ENCODE peak calls at places on chromosomes 13 and 19, in five cellular contexts. T is caudate nucleus, O is MCF 10A, M is transverse colon, H is GM04504. F is an unnamed sample.

GRCh38 chr19:532578-533484 is 1.3 kb downstream of the CDC34 start:
- DNase-seq in O (peak; percentile 72), M (peak; percentile 68), T (peak; percentile 49), H (peak; percentile 43), F (no peak)

GRCh38 chr19:19406878-19407639 is 1.6 kb downstream of the GATAD2A start:
- DNase-seq in T (no peak), H (peak; percentile 42), M (peak; percentile 74), O (peak; percentile 59), F (no peak)

GRCh38 chr13:33612641-33613638 is 205.0 kb upstream of the RFC3 start:
- DNase-seq in M (no peak), O (no peak), T (no peak), H (no peak), F (no peak)

GRCh38 chr13:80196756-80197155 is 144.2 kb downstream of the SPRY2 start:
- DNase-seq in O (peak; percentile 12), H (peak; percentile 2), M (no peak), T (no peak), F (no peak)

GRCh38 chr19:7187605-7188339 is 106.4 kb downstream of the INSR start:
- DNase-seq in T (no peak), H (no peak), M (peak; percentile 41), O (no peak), F (no peak)

GRCh38 chr19:35135389-35135909 is 590 bp upstream of the LGI4 start:
- DNase-seq in T (peak; percentile 39), M (peak; percentile 88), H (no peak), O (peak; percentile 73), F (peak; percentile 8)

GRCh38 chr19:40610396-40611064 is 9.4 kb downstream of the LTBP4 start:
- DNase-seq in M (peak; percentile 73), T (no peak), O (peak; percentile 61), H (no peak), F (peak; percentile 55)

GRCh38 chr19:13842294-13843103 is 34.4 kb upstream of the NANOS3 start:
- DNase-seq in H (no peak), O (peak; percentile 85), M (peak; percentile 88), T (no peak), F (no peak)

GRCh38 chr13:75550159-75550567 is 572 bp downstream of the UCHL3 start:
- DNase-seq in T (no peak), M (peak; percentile 41), O (peak; percentile 82), H (peak; percentile 28), F (no peak)

GRCh38 chr19:18541992-18542935 is 1.1 kb downstream of the FKBP8 start:
- DNase-seq in T (no peak), H (no peak), O (no peak), M (no peak), F (no peak)

GRCh38 chr19:38705197-38706019 is 38.9 kb downstream of the CAPN12 start:
- DNase-seq in M (no peak), T (no peak), H (no peak), O (no peak), F (no peak)

GRCh38 chr13:23811366-23812027 is 77.7 kb downstream of the MIPEP start:
- DNase-seq in M (no peak), O (no peak), T (no peak), H (no peak), F (no peak)

GRCh38 chr19:625257-625656 is 8.1 kb downstream of the POLRMT start:
- DNase-seq in O (no peak), M (no peak), T (no peak), H (no peak), F (no peak)

GRCh38 chr19:5590865-5591154 is 23.1 kb upstream of the TINCR start:
- DNase-seq in T (no peak), O (no peak), M (no peak), H (no peak), F (no peak)

GRCh38 chr19:55657004-55657747 is 2.3 kb downstream of the U2AF2 start:
- DNase-seq in H (no peak), T (no peak), O (peak; percentile 49), M (no peak), F (no peak)

GRCh38 chr13:40094056-40094455 is 438.6 kb downstream of the COG6 start:
- DNase-seq in O (peak; percentile 88), T (no peak), H (no peak), M (peak; percentile 29), F (no peak)

GRCh38 chr13:50365300-50365682 is 350.0 kb downstream of the KCNRG start:
- DNase-seq in O (no peak), T (no peak), M (no peak), H (no peak), F (no peak)

GRCh38 chr19:45863840-45864628 is at the start of gene FOXA3:
- DNase-seq in H (no peak), T (no peak), O (no peak), M (peak; percentile 85), F (peak; percentile 38)

GRCh38 chr13:100439247-100439955 is 149.2 kb downstream of the GGACT start:
- DNase-seq in H (no peak), M (no peak), O (no peak), T (no peak), F (no peak)